ENCODE peak calls at places on chromosomes 13 and 19, in eight cellular contexts. Q, A, C, F, W, V, O and K are unnamed samples. For H3K4me1, the result is how much of the 10 kb centered on the place peaks cover.

GRCh38 chr19:38691938-38692457 is 44.5 kb downstream of the ACTN4 start:
- DNase-seq in Q (peak), A (peak), C (no peak), F (no peak), W (peak), V (no peak), O (no peak), K (no peak)

GRCh38 chr13:93624371-93624777 is 397.8 kb downstream of the GPC6 start:
- DNase-seq in Q (peak), A (no peak), C (no peak), F (no peak), W (no peak), V (no peak), O (no peak), K (no peak)

GRCh38 chr19:18098891-18099622 is 1.5 kb downstream of the MAST3 start:
- DNase-seq in Q (no peak), A (no peak), C (peak), F (no peak), W (no peak), V (peak), O (no peak), K (peak)

GRCh38 chr19:35963514-35963913 is 27.3 kb downstream of the LRFN3 start:
- DNase-seq in Q (peak), A (peak), C (no peak), F (peak), W (no peak), V (peak), O (no peak), K (no peak)

GRCh38 chr19:52646571-52647222 is 8.5 kb upstream of the ZNF83 start:
- DNase-seq in Q (peak), A (peak), C (no peak), F (no peak), W (no peak), V (no peak), O (no peak), K (peak)

GRCh38 chr13:91216928-91217700 is 130.4 kb upstream of the MIR17HG start:
- DNase-seq in Q (peak), A (no peak), C (no peak), F (no peak), W (no peak), V (peak), O (no peak), K (no peak)

GRCh38 chr13:72643339-72643989 is 84.0 kb downstream of the MZT1 start:
- DNase-seq in Q (peak), A (peak), C (no peak), F (no peak), W (peak), V (peak), O (peak), K (peak)

GRCh38 chr19:15161028-15161984 is 39.5 kb downstream of the NOTCH3 start:
- DNase-seq in Q (no peak), A (peak), C (no peak), F (no peak), W (peak), V (no peak), O (no peak), K (peak)

GRCh38 chr19:6100284-6100915 is 9.9 kb downstream of the RFX2 start:
- DNase-seq in Q (no peak), A (no peak), C (no peak), F (no peak), W (no peak), V (no peak), O (no peak), K (no peak)

GRCh38 chr13:97111705-97112104 is 110.4 kb upstream of the MBNL2 start:
- DNase-seq in Q (no peak), A (no peak), C (no peak), F (no peak), W (no peak), V (no peak), O (no peak), K (no peak)

GRCh38 chr13:111602874-111603273 is 282.4 kb downstream of the TEX29 start:
- DNase-seq in Q (no peak), A (no peak), C (no peak), F (peak), W (no peak), V (no peak), O (no peak), K (no peak)

GRCh38 chr19:30897034-30897433 is 452.2 kb downstream of the TSHZ3 start:
- DNase-seq in Q (no peak), A (no peak), C (no peak), F (no peak), W (no peak), V (no peak), O (no peak), K (no peak)

GRCh38 chr13:72025836-72026235 is 158.8 kb upstream of the DACH1 start:
- DNase-seq in Q (no peak), A (no peak), C (no peak), F (no peak), W (no peak), V (no peak), O (no peak), K (no peak)

GRCh38 chr13:110119943-110120905 is 186.7 kb downstream of the COL4A1 start:
- DNase-seq in Q (no peak), A (peak), C (no peak), F (peak), W (no peak), V (no peak), O (no peak), K (no peak)

GRCh38 chr19:10043286-10043927 is 30.1 kb downstream of the RDH8 start:
- DNase-seq in Q (peak), A (peak), C (no peak), F (no peak), W (no peak), V (peak), O (no peak), K (no peak)

GRCh38 chr13:41456768-41457588 is at the start of gene RGCC:
- DNase-seq in Q (peak), A (peak), C (no peak), F (peak), W (peak), V (peak), O (no peak), K (peak)

GRCh38 chr13:75186384-75186783 is 295.6 kb downstream of the TBC1D4 start:
- DNase-seq in Q (peak), A (no peak), C (no peak), F (no peak), W (no peak), V (no peak), O (no peak), K (no peak)

GRCh38 chr13:114105351-114106225 is 26.8 kb downstream of the RASA3 start:
- DNase-seq in Q (no peak), A (no peak), C (no peak), F (no peak), W (peak), V (no peak), O (no peak), K (no peak)

GRCh38 chr13:37473035-37473434 is 125.5 kb downstream of the POSTN start:
- DNase-seq in Q (no peak), A (no peak), C (no peak), F (peak), W (peak), V (no peak), O (no peak), K (peak)
- TF ChIP-seq CTCF in Q (no peak), A (no peak), C (no peak), F (peak), W (peak), V (peak), O (no peak), K (peak)

GRCh38 chr13:79402074-79402635 is 3.9 kb downstream of the RBM26 start:
- DNase-seq in Q (peak), A (no peak), C (no peak), F (no peak), W (no peak), V (no peak), O (no peak), K (no peak)
- H3K4me1 ChIP-seq in Q (under half), A (under half), C (under half), F (under half), W (under half), V (half or more), O (under half), K (under half)

GRCh38 chr19:41421314-41421713 is 5.9 kb downstream of the B3GNT8 start:
- DNase-seq in Q (no peak), A (no peak), C (no peak), F (no peak), W (no peak), V (no peak), O (no peak), K (no peak)
- H3K4me2 ChIP-seq in Q (no peak), A (no peak), C (no peak), F (no peak), W (no peak), V (no peak), O (no peak), K (no peak)

GRCh38 chr13:26495749-26496148 is 61.7 kb upstream of the WASF3 start:
- DNase-seq in Q (no peak), A (no peak), C (no peak), F (no peak), W (no peak), V (no peak), O (no peak), K (no peak)
- TF ChIP-seq CTCF in Q (no peak), A (no peak), C (no peak), F (no peak), W (no peak), V (no peak), O (no peak), K (no peak)

DNA sequence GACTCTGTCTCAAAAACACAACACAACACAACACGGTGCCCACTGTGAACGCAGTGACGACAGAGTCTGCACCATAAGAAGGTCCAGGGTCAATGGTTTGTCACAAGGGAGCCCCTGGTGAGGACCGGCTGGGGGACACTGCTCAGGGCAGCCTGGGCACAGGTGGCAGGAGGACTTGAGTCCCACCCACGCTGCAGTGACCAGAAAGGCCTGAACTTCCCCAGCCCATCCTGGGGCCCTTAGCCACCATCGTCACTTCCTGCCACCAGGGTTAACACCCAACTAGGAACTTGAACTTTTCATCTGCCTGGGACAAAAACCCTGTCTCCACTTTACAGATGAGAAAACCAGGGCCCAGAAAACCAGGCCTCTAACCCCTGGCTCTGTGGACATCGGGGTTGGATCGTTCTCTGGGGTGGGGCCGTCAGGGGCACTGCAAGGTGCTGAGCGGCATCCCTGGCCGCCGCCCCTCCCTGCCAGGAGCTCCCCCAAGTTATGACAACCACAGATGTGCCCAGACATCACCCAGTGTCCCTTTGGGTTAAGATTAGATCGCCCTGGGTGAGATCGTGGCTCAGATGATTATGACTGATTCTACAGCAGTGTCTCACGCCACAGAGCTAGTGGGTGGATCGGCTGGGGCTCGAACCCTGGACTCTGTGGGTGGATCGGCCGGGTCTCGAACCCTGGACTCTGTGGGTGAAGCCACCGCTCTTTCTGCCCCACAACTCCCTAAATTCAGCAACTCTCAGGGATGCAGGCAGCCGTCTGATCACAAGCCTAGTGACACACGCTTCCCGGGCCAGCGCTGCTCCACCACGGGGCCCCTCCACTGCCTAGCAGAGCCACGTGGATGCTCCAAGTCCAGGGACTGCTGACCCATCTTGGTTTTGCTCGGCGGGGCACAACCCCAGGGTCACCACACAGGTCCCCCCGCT is 14.0 kb downstream of the MOB3A start:
- DNase-seq in Q (no peak), A (no peak), C (no peak), F (no peak), W (peak), V (no peak), O (no peak), K (peak)
- H3K4me1 ChIP-seq in Q (under half), A (under half), C (under half), F (under half), W (under half), V (under half), O (under half), K (under half)

GRCh38 chr13:30353601-30354000 is 46.2 kb upstream of the KATNAL1 start:
- DNase-seq in Q (no peak), A (no peak), C (no peak), F (no peak), W (no peak), V (no peak), O (no peak), K (no peak)
- H3K4me2 ChIP-seq in Q (no peak), A (no peak), C (no peak), F (no peak), W (no peak), V (no peak), O (no peak), K (peak)

GRCh38 chr19:12681074-12681987 is at the start of gene DHPS:
- DNase-seq in Q (peak), A (peak), C (peak), F (peak), W (peak), V (peak), O (peak), K (peak)
- TF ChIP-seq CTCF in Q (no peak), A (no peak), C (no peak), F (no peak), W (peak), V (peak), O (no peak), K (peak)

GRCh38 chr19:7331446-7331845 is 17.3 kb upstream of the ARHGEF18 start:
- DNase-seq in Q (no peak), A (no peak), C (no peak), F (no peak), W (no peak), V (no peak), O (no peak), K (no peak)

GRCh38 chr19:7337380-7338194 is 11.2 kb upstream of the ARHGEF18 start:
- DNase-seq in Q (no peak), A (no peak), C (peak), F (no peak), W (no peak), V (no peak), O (no peak), K (peak)

GRCh38 chr19:7328647-7329046 is 20.1 kb upstream of the ARHGEF18 start:
- DNase-seq in Q (no peak), A (no peak), C (no peak), F (no peak), W (no peak), V (no peak), O (no peak), K (peak)

GRCh38 chr19:7336321-7336973 is 12.3 kb upstream of the ARHGEF18 start:
- DNase-seq in Q (no peak), A (no peak), C (no peak), F (no peak), W (no peak), V (no peak), O (no peak), K (no peak)

DNA sequence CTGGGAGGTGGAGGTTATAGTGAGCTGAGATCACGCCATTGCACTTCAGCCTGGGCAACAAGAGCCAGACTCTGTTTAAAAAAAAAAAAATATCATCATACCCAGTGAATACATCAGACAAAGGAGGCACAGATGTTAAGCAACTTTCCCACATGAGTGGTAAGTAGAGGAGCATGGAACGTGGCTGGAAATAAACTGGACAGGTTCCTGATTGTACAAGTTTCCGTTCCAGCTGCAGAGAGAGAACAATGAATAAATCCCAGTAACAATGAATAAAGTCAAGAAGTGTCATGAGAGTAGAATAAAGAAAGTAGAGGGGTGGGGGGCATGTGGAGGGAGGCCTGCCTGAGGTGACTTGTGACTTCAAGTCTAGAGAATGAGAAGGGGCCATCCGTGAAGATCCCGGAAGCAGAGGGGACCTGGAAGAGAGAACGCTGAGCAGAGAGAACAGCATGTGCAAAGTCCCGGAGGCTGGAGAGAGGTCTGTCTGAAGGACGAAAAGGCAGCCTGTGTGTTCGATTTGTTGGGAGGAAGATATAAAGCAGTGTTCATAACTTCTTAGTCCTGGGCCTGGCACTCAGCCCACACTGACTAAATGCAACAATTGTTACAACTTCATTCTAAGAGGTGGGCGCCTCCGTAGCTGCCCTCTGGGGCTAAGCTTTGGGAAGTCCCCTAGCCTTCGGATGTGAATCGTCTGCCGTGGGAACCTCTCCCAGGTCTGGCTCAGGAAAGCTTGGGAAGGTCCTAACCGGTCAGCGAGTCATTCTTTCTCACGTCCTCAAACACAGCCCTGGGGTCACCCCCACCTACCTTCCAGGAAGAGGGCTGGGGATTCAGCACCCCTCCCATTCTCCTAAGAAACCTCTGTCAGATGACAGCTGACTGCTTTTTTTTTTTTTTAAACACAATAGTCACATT is 15.3 kb upstream of the ARHGEF18 start:
- DNase-seq in Q (no peak), A (no peak), C (peak), F (no peak), W (no peak), V (no peak), O (no peak), K (no peak)
- H3K4me1 ChIP-seq in Q (under half), A (under half), C (under half), F (under half), W (under half), V (under half), O (under half), K (half or more)

GRCh38 chr19:44796701-44797115 is 12.2 kb upstream of the BCAM start:
- DNase-seq in Q (no peak), A (peak), C (no peak), F (peak), W (no peak), V (peak), O (no peak), K (peak)

GRCh38 chr19:44789943-44790467 is 12.3 kb downstream of the CBLC start:
- DNase-seq in Q (no peak), A (no peak), C (no peak), F (no peak), W (no peak), V (no peak), O (no peak), K (no peak)

GRCh38 chr19:44792286-44792685 is 14.6 kb downstream of the CBLC start:
- DNase-seq in Q (no peak), A (no peak), C (no peak), F (no peak), W (no peak), V (no peak), O (no peak), K (peak)

GRCh38 chr19:44795398-44795987 is 13.4 kb upstream of the BCAM start:
- DNase-seq in Q (no peak), A (no peak), C (no peak), F (no peak), W (no peak), V (no peak), O (no peak), K (no peak)

DNA sequence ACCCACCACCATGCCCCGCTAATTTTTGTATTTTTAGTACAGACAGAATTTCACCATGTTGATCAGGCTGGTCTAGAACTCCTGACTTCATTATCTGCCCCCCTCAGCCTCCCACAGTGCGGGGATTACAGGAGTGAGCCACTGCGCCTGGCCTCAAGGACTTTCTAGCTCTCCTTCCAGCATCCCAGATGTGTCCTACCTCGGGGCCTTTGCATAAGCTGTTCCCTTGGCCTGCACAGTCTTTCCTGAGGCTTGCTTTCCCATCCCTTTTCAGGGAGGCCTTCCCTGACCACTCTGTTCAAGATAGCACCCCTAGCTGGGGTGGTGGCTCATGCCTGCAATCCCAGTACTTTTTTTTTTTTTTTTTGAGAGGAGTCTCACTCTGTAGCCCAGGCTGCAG is 14.3 kb upstream of the BCAM start:
- DNase-seq in Q (no peak), A (no peak), C (no peak), F (no peak), W (no peak), V (no peak), O (no peak), K (no peak)
- H3K4me2 ChIP-seq in Q (no peak), A (no peak), C (no peak), F (no peak), W (no peak), V (no peak), O (no peak), K (no peak)